ENCODE peak calls at places on chromosome 1, in eight cellular contexts. One of them, this sample, is unnamed.

GRCh38 chr1:184329962-184330868 is 56.6 kb upstream of the C1orf21 start:
- DNase-seq in lower lobe of right lung: no peak
- DNase-seq in T follicular helper cell: no peak
- DNase-seq in MV-4-11: no peak
- DNase-seq in DMS 273 treated with DMSO at 0.1 percent for 48 hours: no peak
- DNase-seq in NCI-H510A: no peak
- DNase-seq in HFF-Myc: no peak
- DNase-seq in mesendoderm: no peak
- DNase-seq in this sample: no peak

GRCh38 chr1:153465728-153466625 is 5.5 kb upstream of the S100A7 start:
- DNase-seq in lower lobe of right lung: peak
- DNase-seq in T follicular helper cell: peak
- DNase-seq in MV-4-11: peak
- DNase-seq in DMS 273 treated with DMSO at 0.1 percent for 48 hours: no peak
- DNase-seq in NCI-H510A: no peak
- DNase-seq in HFF-Myc: no peak
- DNase-seq in mesendoderm: peak
- DNase-seq in this sample: peak

GRCh38 chr1:35505911-35506798 is 51.0 kb downstream of the KIAA0319L start:
- DNase-seq in lower lobe of right lung: no peak
- DNase-seq in T follicular helper cell: peak
- DNase-seq in MV-4-11: peak
- DNase-seq in DMS 273 treated with DMSO at 0.1 percent for 48 hours: peak
- DNase-seq in NCI-H510A: no peak
- DNase-seq in HFF-Myc: peak
- DNase-seq in mesendoderm: peak
- DNase-seq in this sample: no peak

GRCh38 chr1:211722277-211723175 is 47.1 kb upstream of the NEK2 start:
- DNase-seq in lower lobe of right lung: no peak
- DNase-seq in T follicular helper cell: no peak
- DNase-seq in MV-4-11: no peak
- DNase-seq in DMS 273 treated with DMSO at 0.1 percent for 48 hours: no peak
- DNase-seq in NCI-H510A: no peak
- DNase-seq in HFF-Myc: no peak
- DNase-seq in mesendoderm: no peak
- DNase-seq in this sample: no peak

GRCh38 chr1:3312310-3312734 is 142.1 kb upstream of the ARHGEF16 start:
- DNase-seq in lower lobe of right lung: no peak
- DNase-seq in T follicular helper cell: no peak
- DNase-seq in MV-4-11: no peak
- DNase-seq in DMS 273 treated with DMSO at 0.1 percent for 48 hours: no peak
- DNase-seq in NCI-H510A: no peak
- DNase-seq in HFF-Myc: no peak
- DNase-seq in mesendoderm: no peak
- DNase-seq in this sample: no peak

GRCh38 chr1:161182214-161182613 is 4.9 kb upstream of the B4GALT3 start:
- DNase-seq in lower lobe of right lung: no peak
- DNase-seq in T follicular helper cell: peak
- DNase-seq in MV-4-11: peak
- DNase-seq in DMS 273 treated with DMSO at 0.1 percent for 48 hours: no peak
- DNase-seq in NCI-H510A: no peak
- DNase-seq in HFF-Myc: no peak
- DNase-seq in mesendoderm: no peak
- DNase-seq in this sample: no peak

GRCh38 chr1:179822107-179822506 is 55.5 kb downstream of the TOR1AIP2 start:
- DNase-seq in lower lobe of right lung: no peak
- DNase-seq in T follicular helper cell: no peak
- DNase-seq in MV-4-11: no peak
- DNase-seq in DMS 273 treated with DMSO at 0.1 percent for 48 hours: no peak
- DNase-seq in NCI-H510A: no peak
- DNase-seq in HFF-Myc: no peak
- DNase-seq in mesendoderm: no peak
- DNase-seq in this sample: no peak

GRCh38 chr1:29391362-29391880 is 155.1 kb downstream of the PTPRU start:
- DNase-seq in lower lobe of right lung: no peak
- DNase-seq in T follicular helper cell: no peak
- DNase-seq in MV-4-11: no peak
- DNase-seq in DMS 273 treated with DMSO at 0.1 percent for 48 hours: no peak
- DNase-seq in NCI-H510A: no peak
- DNase-seq in HFF-Myc: no peak
- DNase-seq in mesendoderm: no peak
- DNase-seq in this sample: no peak

GRCh38 chr1:95195046-95195445 is 39.0 kb upstream of the RWDD3 start:
- DNase-seq in lower lobe of right lung: no peak
- DNase-seq in T follicular helper cell: no peak
- DNase-seq in MV-4-11: no peak
- DNase-seq in DMS 273 treated with DMSO at 0.1 percent for 48 hours: peak
- DNase-seq in NCI-H510A: no peak
- DNase-seq in HFF-Myc: no peak
- DNase-seq in mesendoderm: no peak
- DNase-seq in this sample: no peak

GRCh38 chr1:22286491-22286890 is 143.6 kb upstream of the WNT4 start:
- DNase-seq in lower lobe of right lung: no peak
- DNase-seq in T follicular helper cell: no peak
- DNase-seq in MV-4-11: no peak
- DNase-seq in DMS 273 treated with DMSO at 0.1 percent for 48 hours: no peak
- DNase-seq in NCI-H510A: no peak
- DNase-seq in HFF-Myc: no peak
- DNase-seq in mesendoderm: no peak
- DNase-seq in this sample: no peak

GRCh38 chr1:204506969-204507316 is 9.3 kb upstream of the MDM4 start:
- DNase-seq in lower lobe of right lung: no peak
- DNase-seq in T follicular helper cell: peak
- DNase-seq in MV-4-11: peak
- DNase-seq in DMS 273 treated with DMSO at 0.1 percent for 48 hours: peak
- DNase-seq in NCI-H510A: peak
- DNase-seq in HFF-Myc: peak
- DNase-seq in mesendoderm: peak
- DNase-seq in this sample: peak

GRCh38 chr1:27341525-27342252 is at the start of gene SYTL1:
- DNase-seq in lower lobe of right lung: peak
- DNase-seq in T follicular helper cell: peak
- DNase-seq in MV-4-11: peak
- DNase-seq in DMS 273 treated with DMSO at 0.1 percent for 48 hours: peak
- DNase-seq in NCI-H510A: peak
- DNase-seq in HFF-Myc: no peak
- DNase-seq in mesendoderm: peak
- DNase-seq in this sample: peak

GRCh38 chr1:145708063-145708462 is 895 bp upstream of the PDZK1 start:
- DNase-seq in lower lobe of right lung: no peak
- DNase-seq in T follicular helper cell: no peak
- DNase-seq in MV-4-11: no peak
- DNase-seq in DMS 273 treated with DMSO at 0.1 percent for 48 hours: no peak
- DNase-seq in NCI-H510A: no peak
- DNase-seq in HFF-Myc: no peak
- DNase-seq in mesendoderm: peak
- DNase-seq in this sample: peak

GRCh38 chr1:154999651-155000474 is 2.7 kb upstream of the ZBTB7B start:
- DNase-seq in lower lobe of right lung: no peak
- DNase-seq in T follicular helper cell: no peak
- DNase-seq in MV-4-11: no peak
- DNase-seq in DMS 273 treated with DMSO at 0.1 percent for 48 hours: no peak
- DNase-seq in NCI-H510A: no peak
- DNase-seq in HFF-Myc: no peak
- DNase-seq in mesendoderm: peak
- DNase-seq in this sample: peak

GRCh38 chr1:42822833-42823392 is 5.7 kb upstream of the SVBP start:
- DNase-seq in lower lobe of right lung: no peak
- DNase-seq in T follicular helper cell: no peak
- DNase-seq in MV-4-11: no peak
- DNase-seq in DMS 273 treated with DMSO at 0.1 percent for 48 hours: peak
- DNase-seq in NCI-H510A: no peak
- DNase-seq in HFF-Myc: no peak
- DNase-seq in mesendoderm: no peak
- DNase-seq in this sample: no peak

GRCh38 chr1:214075305-214076003 is 87.7 kb downstream of the PROX1 start:
- DNase-seq in lower lobe of right lung: no peak
- DNase-seq in T follicular helper cell: no peak
- DNase-seq in MV-4-11: no peak
- DNase-seq in DMS 273 treated with DMSO at 0.1 percent for 48 hours: no peak
- DNase-seq in NCI-H510A: no peak
- DNase-seq in HFF-Myc: no peak
- DNase-seq in mesendoderm: no peak
- DNase-seq in this sample: no peak

GRCh38 chr1:145908653-145909052 is 1.2 kb downstream of the ITGA10 start:
- DNase-seq in lower lobe of right lung: no peak
- DNase-seq in T follicular helper cell: no peak
- DNase-seq in MV-4-11: no peak
- DNase-seq in DMS 273 treated with DMSO at 0.1 percent for 48 hours: no peak
- DNase-seq in NCI-H510A: no peak
- DNase-seq in HFF-Myc: no peak
- DNase-seq in mesendoderm: no peak
- DNase-seq in this sample: no peak

GRCh38 chr1:60129916-60130315 is 56.3 kb upstream of the C1orf87 start:
- DNase-seq in lower lobe of right lung: no peak
- DNase-seq in T follicular helper cell: no peak
- DNase-seq in MV-4-11: peak
- DNase-seq in DMS 273 treated with DMSO at 0.1 percent for 48 hours: no peak
- DNase-seq in NCI-H510A: no peak
- DNase-seq in HFF-Myc: no peak
- DNase-seq in mesendoderm: peak
- DNase-seq in this sample: no peak

GRCh38 chr1:164748253-164748899 is 189.4 kb downstream of the PBX1 start:
- DNase-seq in lower lobe of right lung: no peak
- DNase-seq in T follicular helper cell: no peak
- DNase-seq in MV-4-11: no peak
- DNase-seq in DMS 273 treated with DMSO at 0.1 percent for 48 hours: no peak
- DNase-seq in NCI-H510A: no peak
- DNase-seq in HFF-Myc: peak
- DNase-seq in mesendoderm: peak
- DNase-seq in this sample: peak

GRCh38 chr1:236888903-236889302 is 93.8 kb downstream of the MTR start:
- DNase-seq in lower lobe of right lung: no peak
- DNase-seq in T follicular helper cell: no peak
- DNase-seq in MV-4-11: no peak
- DNase-seq in DMS 273 treated with DMSO at 0.1 percent for 48 hours: peak
- DNase-seq in NCI-H510A: no peak
- DNase-seq in HFF-Myc: no peak
- DNase-seq in mesendoderm: no peak
- DNase-seq in this sample: no peak

GRCh38 chr1:28456078-28456477 is 49.8 kb upstream of the RCC1 start:
- DNase-seq in lower lobe of right lung: no peak
- DNase-seq in T follicular helper cell: no peak
- DNase-seq in MV-4-11: peak
- DNase-seq in DMS 273 treated with DMSO at 0.1 percent for 48 hours: peak
- DNase-seq in NCI-H510A: no peak
- DNase-seq in HFF-Myc: peak
- DNase-seq in mesendoderm: peak
- DNase-seq in this sample: no peak

GRCh38 chr1:85571830-85572229 is 8.7 kb upstream of the CCN1 start:
- DNase-seq in lower lobe of right lung: no peak
- DNase-seq in T follicular helper cell: no peak
- DNase-seq in MV-4-11: no peak
- DNase-seq in DMS 273 treated with DMSO at 0.1 percent for 48 hours: no peak
- DNase-seq in NCI-H510A: no peak
- DNase-seq in HFF-Myc: no peak
- DNase-seq in mesendoderm: no peak
- DNase-seq in this sample: no peak

GRCh38 chr1:50369830-50370229 is 53.4 kb downstream of the DMRTA2 start:
- DNase-seq in lower lobe of right lung: no peak
- DNase-seq in T follicular helper cell: no peak
- DNase-seq in MV-4-11: peak
- DNase-seq in DMS 273 treated with DMSO at 0.1 percent for 48 hours: no peak
- DNase-seq in NCI-H510A: no peak
- DNase-seq in HFF-Myc: no peak
- DNase-seq in mesendoderm: peak
- DNase-seq in this sample: peak

GRCh38 chr1:82848043-82848442 is 1047.3 kb downstream of the ADGRL2 start:
- DNase-seq in lower lobe of right lung: no peak
- DNase-seq in T follicular helper cell: no peak
- DNase-seq in MV-4-11: no peak
- DNase-seq in DMS 273 treated with DMSO at 0.1 percent for 48 hours: no peak
- DNase-seq in NCI-H510A: no peak
- DNase-seq in HFF-Myc: no peak
- DNase-seq in mesendoderm: no peak
- DNase-seq in this sample: peak

GRCh38 chr1:820962-821361 is 102.8 kb upstream of the SAMD11 start:
- DNase-seq in lower lobe of right lung: no peak
- DNase-seq in T follicular helper cell: no peak
- DNase-seq in MV-4-11: no peak
- DNase-seq in DMS 273 treated with DMSO at 0.1 percent for 48 hours: no peak
- DNase-seq in NCI-H510A: no peak
- DNase-seq in HFF-Myc: no peak
- DNase-seq in mesendoderm: no peak
- DNase-seq in this sample: no peak

GRCh38 chr1:23801338-23801748 is 789 bp upstream of the GALE start:
- DNase-seq in lower lobe of right lung: peak
- DNase-seq in T follicular helper cell: no peak
- DNase-seq in MV-4-11: peak
- DNase-seq in DMS 273 treated with DMSO at 0.1 percent for 48 hours: no peak
- DNase-seq in NCI-H510A: no peak
- DNase-seq in HFF-Myc: no peak
- DNase-seq in mesendoderm: no peak
- DNase-seq in this sample: no peak

GRCh38 chr1:151782741-151783140 is 7.6 kb downstream of the TDRKH start:
- DNase-seq in lower lobe of right lung: no peak
- DNase-seq in T follicular helper cell: no peak
- DNase-seq in MV-4-11: no peak
- DNase-seq in DMS 273 treated with DMSO at 0.1 percent for 48 hours: no peak
- DNase-seq in NCI-H510A: no peak
- DNase-seq in HFF-Myc: no peak
- DNase-seq in mesendoderm: no peak
- DNase-seq in this sample: no peak

GRCh38 chr1:30755746-30756145 is 1.8 kb downstream of the LAPTM5 start:
- DNase-seq in lower lobe of right lung: no peak
- DNase-seq in T follicular helper cell: no peak
- DNase-seq in MV-4-11: no peak
- DNase-seq in DMS 273 treated with DMSO at 0.1 percent for 48 hours: no peak
- DNase-seq in NCI-H510A: no peak
- DNase-seq in HFF-Myc: no peak
- DNase-seq in mesendoderm: no peak
- DNase-seq in this sample: no peak

GRCh38 chr1:153394391-153394790 is 3.5 kb upstream of the S100A8 start:
- DNase-seq in lower lobe of right lung: no peak
- DNase-seq in T follicular helper cell: no peak
- DNase-seq in MV-4-11: no peak
- DNase-seq in DMS 273 treated with DMSO at 0.1 percent for 48 hours: no peak
- DNase-seq in NCI-H510A: no peak
- DNase-seq in HFF-Myc: no peak
- DNase-seq in mesendoderm: no peak
- DNase-seq in this sample: no peak

GRCh38 chr1:4801192-4801924 is 146.9 kb downstream of the AJAP1 start:
- DNase-seq in lower lobe of right lung: peak
- DNase-seq in T follicular helper cell: no peak
- DNase-seq in MV-4-11: no peak
- DNase-seq in DMS 273 treated with DMSO at 0.1 percent for 48 hours: no peak
- DNase-seq in NCI-H510A: no peak
- DNase-seq in HFF-Myc: no peak
- DNase-seq in mesendoderm: no peak
- DNase-seq in this sample: no peak

GRCh38 chr1:234109840-234110239 is 205.4 kb downstream of the SLC35F3 start:
- DNase-seq in lower lobe of right lung: no peak
- DNase-seq in T follicular helper cell: no peak
- DNase-seq in MV-4-11: no peak
- DNase-seq in DMS 273 treated with DMSO at 0.1 percent for 48 hours: no peak
- DNase-seq in NCI-H510A: no peak
- DNase-seq in HFF-Myc: no peak
- DNase-seq in mesendoderm: no peak
- DNase-seq in this sample: no peak

GRCh38 chr1:93874025-93874651 is 4.9 kb downstream of the DNTTIP2 start:
- DNase-seq in lower lobe of right lung: no peak
- DNase-seq in T follicular helper cell: no peak
- DNase-seq in MV-4-11: peak
- DNase-seq in DMS 273 treated with DMSO at 0.1 percent for 48 hours: no peak
- DNase-seq in NCI-H510A: no peak
- DNase-seq in HFF-Myc: peak
- DNase-seq in mesendoderm: peak
- DNase-seq in this sample: peak

GRCh38 chr1:151060241-151061011 is at the start of gene MLLT11:
- DNase-seq in lower lobe of right lung: no peak
- DNase-seq in T follicular helper cell: no peak
- DNase-seq in MV-4-11: no peak
- DNase-seq in DMS 273 treated with DMSO at 0.1 percent for 48 hours: peak
- DNase-seq in NCI-H510A: peak
- DNase-seq in HFF-Myc: no peak
- DNase-seq in mesendoderm: peak
- DNase-seq in this sample: peak

GRCh38 chr1:105260018-105260417 is 1510.3 kb downstream of the AMY1C start:
- DNase-seq in lower lobe of right lung: no peak
- DNase-seq in T follicular helper cell: no peak
- DNase-seq in MV-4-11: no peak
- DNase-seq in DMS 273 treated with DMSO at 0.1 percent for 48 hours: no peak
- DNase-seq in NCI-H510A: no peak
- DNase-seq in HFF-Myc: no peak
- DNase-seq in mesendoderm: no peak
- DNase-seq in this sample: no peak

This sample was measured in neural progenitor cell.